ENCODE peak calls at places on chromosomes 1 and 21, in eight cellular contexts. N, F, A, S, T, K, V and B are unnamed samples.

GRCh38 chr1:118934706-118935105 is 53.4 kb downstream of the TBX15 start:
- DNase-seq in V (no peak), F (no peak), N (no peak), S (no peak), K (no peak), A (no peak), T (no peak), B (no peak)

GRCh38 chr1:64435000-64435399 is 34.9 kb upstream of the CACHD1 start:
- DNase-seq in T (no peak), A (no peak), K (no peak), F (no peak), V (no peak), S (no peak), N (no peak), B (no peak)

GRCh38 chr1:164785841-164786534 is 227.0 kb downstream of the PBX1 start:
- DNase-seq in K (no peak), S (no peak), T (no peak), N (no peak), A (no peak), F (no peak), V (no peak), B (no peak)

GRCh38 chr1:179003474-179004066 is 22.1 kb upstream of the FAM20B start:
- DNase-seq in F (no peak), S (no peak), N (no peak), V (no peak), K (no peak), A (no peak), T (no peak), B (no peak)

GRCh38 chr1:84991097-84991890 is 5.6 kb downstream of the MCOLN2 start:
- DNase-seq in F (no peak), S (no peak), A (no peak), V (no peak), K (no peak), N (no peak), T (no peak), B (no peak)

GRCh38 chr1:115204529-115204928 is 115.2 kb upstream of the TSPAN2 start:
- DNase-seq in F (no peak), S (no peak), T (no peak), K (no peak), N (no peak), V (no peak), A (no peak), B (no peak)

GRCh38 chr1:208222376-208223110 is 21.6 kb downstream of the PLXNA2 start:
- DNase-seq in F (no peak), A (no peak), K (no peak), V (no peak), N (no peak), T (no peak), S (no peak), B (no peak)

GRCh38 chr1:11804666-11805453 is 904 bp downstream of the MTHFR start:
- DNase-seq in A (no peak), V (no peak), T (no peak), K (no peak), S (peak; percentile 44), N (peak; percentile 48), F (no peak), B (peak; percentile 60)

GRCh38 chr1:7642781-7643180 is 128.3 kb upstream of the VAMP3 start:
- DNase-seq in S (no peak), N (no peak), K (no peak), A (no peak), T (no peak), F (no peak), V (no peak), B (no peak)

GRCh38 chr1:155976913-155977606 is 1.3 kb downstream of the ARHGEF2 start:
- DNase-seq in V (no peak), T (no peak), N (no peak), K (no peak), A (no peak), S (peak; percentile 32), F (no peak), B (no peak)

GRCh38 chr1:159889821-159890252 is 10.1 kb downstream of the CFAP45 start:
- DNase-seq in A (no peak), T (no peak), S (no peak), F (peak; percentile 88), N (no peak), V (no peak), K (no peak), B (no peak)

GRCh38 chr1:54798206-54798605 is 2.9 kb downstream of the TTC22 start:
- DNase-seq in S (no peak), F (no peak), K (no peak), N (no peak), A (no peak), T (no peak), V (no peak), B (no peak)

GRCh38 chr1:150807257-150807637 is 813 bp downstream of the CTSK start:
- DNase-seq in F (no peak), V (no peak), S (no peak), K (no peak), T (no peak), A (no peak), N (no peak), B (no peak)

GRCh38 chr21:20377250-20377649 is 621.0 kb upstream of the NCAM2 start:
- DNase-seq in A (peak; percentile 9), V (no peak), N (no peak), T (no peak), S (no peak), F (peak; percentile 74), K (no peak), B (no peak)

GRCh38 chr1:27542463-27543273 is 52.7 kb upstream of the WASF2 start:
- DNase-seq in V (no peak), F (no peak), S (no peak), K (no peak), A (no peak), N (no peak), T (no peak), B (no peak)